ENCODE peak calls at places on chromosomes 3 and 15, in six cellular contexts. One of them, this sample, is unnamed. For H3K4me1, the result is how much of the 10 kb centered on the place peaks cover.

GRCh38 chr15:47332481-47332880 is 384.8 kb upstream of the SEMA6D start:
- DNase-seq in heart right ventricle: no peak
- DNase-seq in esophagus muscularis mucosa: no peak
- DNase-seq in GM23248: no peak
- DNase-seq in fibroblast of lung: peak
- DNase-seq in mammary epithelial cell: no peak
- DNase-seq in this sample: no peak

GRCh38 chr3:158103131-158103955 is 2.9 kb downstream of the SHOX2 start:
- DNase-seq in esophagus muscularis mucosa: no peak
- DNase-seq in GM23248: peak
- DNase-seq in heart right ventricle: peak
- DNase-seq in mammary epithelial cell: no peak
- DNase-seq in fibroblast of lung: no peak
- DNase-seq in this sample: no peak

GRCh38 chr15:99425666-99426301 is 140.0 kb upstream of the MEF2A start:
- DNase-seq in heart right ventricle: peak
- DNase-seq in mammary epithelial cell: peak
- DNase-seq in fibroblast of lung: no peak
- DNase-seq in esophagus muscularis mucosa: no peak
- DNase-seq in GM23248: no peak
- DNase-seq in this sample: peak

GRCh38 chr3:99012051-99012450 is 110.6 kb upstream of the DCBLD2 start:
- DNase-seq in mammary epithelial cell: no peak
- DNase-seq in GM23248: peak
- DNase-seq in heart right ventricle: no peak
- DNase-seq in esophagus muscularis mucosa: no peak
- DNase-seq in fibroblast of lung: peak
- DNase-seq in this sample: no peak

GRCh38 chr3:85571835-85572234 is 613.0 kb downstream of the CADM2 start:
- DNase-seq in esophagus muscularis mucosa: no peak
- DNase-seq in heart right ventricle: no peak
- DNase-seq in fibroblast of lung: peak
- DNase-seq in mammary epithelial cell: peak
- DNase-seq in GM23248: peak
- DNase-seq in this sample: no peak

GRCh38 chr15:52255008-52255407 is 40.6 kb downstream of the MYO5C start:
- DNase-seq in heart right ventricle: no peak
- DNase-seq in mammary epithelial cell: peak
- DNase-seq in fibroblast of lung: peak
- DNase-seq in esophagus muscularis mucosa: no peak
- DNase-seq in GM23248: peak
- DNase-seq in this sample: no peak

GRCh38 chr3:133460809-133461208 is 61.0 kb downstream of the BFSP2 start:
- DNase-seq in fibroblast of lung: no peak
- DNase-seq in heart right ventricle: no peak
- DNase-seq in GM23248: no peak
- DNase-seq in esophagus muscularis mucosa: no peak
- DNase-seq in mammary epithelial cell: peak
- DNase-seq in this sample: no peak

GRCh38 chr15:78280289-78281072 is 16.1 kb downstream of the DNAJA4 start:
- DNase-seq in esophagus muscularis mucosa: no peak
- DNase-seq in GM23248: no peak
- DNase-seq in mammary epithelial cell: no peak
- DNase-seq in fibroblast of lung: peak
- DNase-seq in heart right ventricle: no peak
- DNase-seq in this sample: no peak

GRCh38 chr15:29103825-29104565 is 165.6 kb downstream of the NSMCE3 start:
- DNase-seq in fibroblast of lung: peak
- DNase-seq in mammary epithelial cell: peak
- DNase-seq in GM23248: peak
- DNase-seq in esophagus muscularis mucosa: no peak
- DNase-seq in heart right ventricle: peak
- DNase-seq in this sample: peak

GRCh38 chr3:113261996-113262665 is 50.8 kb downstream of the BOC start:
- DNase-seq in heart right ventricle: no peak
- DNase-seq in GM23248: peak
- DNase-seq in mammary epithelial cell: peak
- DNase-seq in esophagus muscularis mucosa: no peak
- DNase-seq in fibroblast of lung: peak
- DNase-seq in this sample: no peak

GRCh38 chr3:88059380-88060160 is 515 bp downstream of the ZNF654 start:
- DNase-seq in GM23248: peak
- DNase-seq in esophagus muscularis mucosa: peak
- DNase-seq in heart right ventricle: no peak
- DNase-seq in fibroblast of lung: peak
- DNase-seq in mammary epithelial cell: no peak
- DNase-seq in this sample: no peak

GRCh38 chr3:110384601-110385000 is 687.0 kb upstream of the NECTIN3 start:
- DNase-seq in heart right ventricle: no peak
- DNase-seq in GM23248: peak
- DNase-seq in esophagus muscularis mucosa: no peak
- DNase-seq in mammary epithelial cell: no peak
- DNase-seq in fibroblast of lung: peak
- DNase-seq in this sample: no peak

GRCh38 chr15:63858881-63859280 is 25.1 kb upstream of the HERC1 start:
- DNase-seq in fibroblast of lung: peak
- DNase-seq in esophagus muscularis mucosa: no peak
- DNase-seq in GM23248: peak
- DNase-seq in mammary epithelial cell: no peak
- DNase-seq in heart right ventricle: no peak
- DNase-seq in this sample: no peak

GRCh38 chr3:110846971-110847370 is 224.6 kb upstream of the NECTIN3 start:
- DNase-seq in heart right ventricle: no peak
- DNase-seq in GM23248: no peak
- DNase-seq in mammary epithelial cell: no peak
- DNase-seq in fibroblast of lung: no peak
- DNase-seq in esophagus muscularis mucosa: no peak
- DNase-seq in this sample: no peak

GRCh38 chr15:63019539-63020109 is 22.9 kb upstream of the TPM1 start:
- DNase-seq in fibroblast of lung: peak
- DNase-seq in heart right ventricle: no peak
- DNase-seq in mammary epithelial cell: peak
- DNase-seq in esophagus muscularis mucosa: no peak
- DNase-seq in GM23248: peak
- DNase-seq in this sample: no peak

GRCh38 chr15:57533062-57533735 is 58.5 kb upstream of the MYZAP start:
- DNase-seq in GM23248: no peak
- DNase-seq in mammary epithelial cell: no peak
- DNase-seq in fibroblast of lung: no peak
- DNase-seq in heart right ventricle: no peak
- DNase-seq in esophagus muscularis mucosa: no peak
- DNase-seq in this sample: no peak

GRCh38 chr15:51240066-51240465 is 98.3 kb downstream of the CYP19A1 start:
- DNase-seq in fibroblast of lung: no peak
- DNase-seq in mammary epithelial cell: no peak
- DNase-seq in heart right ventricle: no peak
- DNase-seq in esophagus muscularis mucosa: no peak
- DNase-seq in GM23248: no peak
- DNase-seq in this sample: no peak

GRCh38 chr3:186953011-186953487 is 22.7 kb downstream of the ST6GAL1 start:
- DNase-seq in esophagus muscularis mucosa: no peak
- DNase-seq in heart right ventricle: no peak
- DNase-seq in mammary epithelial cell: peak
- DNase-seq in fibroblast of lung: peak
- DNase-seq in GM23248: peak
- DNase-seq in this sample: no peak

DNA sequence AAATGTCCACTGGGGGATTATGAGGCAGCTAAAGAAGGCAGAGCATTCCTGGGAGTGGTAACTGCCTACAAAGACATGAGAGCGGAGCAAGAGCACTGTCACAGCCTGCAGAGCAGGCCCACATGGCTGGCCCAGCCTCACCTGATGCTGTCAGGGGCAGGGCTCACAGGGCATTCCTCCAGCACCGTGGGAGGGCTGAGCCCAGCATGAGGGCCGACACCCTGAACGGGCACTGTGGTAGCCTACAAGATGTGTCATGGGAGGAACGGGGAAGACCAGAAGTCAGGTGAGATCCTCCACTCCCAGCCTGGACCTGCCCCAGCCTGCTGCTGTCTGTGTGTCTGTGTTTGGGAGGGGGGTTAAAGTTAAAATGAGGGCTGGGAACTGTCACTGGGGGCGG is 30.1 kb downstream of the CCDC12 start:
- DNase-seq in esophagus muscularis mucosa: no peak
- DNase-seq in mammary epithelial cell: peak
- DNase-seq in heart right ventricle: no peak
- DNase-seq in GM23248: no peak
- DNase-seq in fibroblast of lung: no peak
- DNase-seq in this sample: no peak
- H3K4me1 ChIP-seq in esophagus muscularis mucosa: half or more
- H3K4me1 ChIP-seq in mammary epithelial cell: half or more
- H3K4me1 ChIP-seq in heart right ventricle: under half
- H3K4me1 ChIP-seq in GM23248: under half
- H3K4me1 ChIP-seq in fibroblast of lung: under half
- H3K4me1 ChIP-seq in this sample: half or more

GRCh38 chr3:49406571-49407565 is 4.9 kb downstream of the RHOA start:
- DNase-seq in GM23248: no peak
- DNase-seq in esophagus muscularis mucosa: no peak
- DNase-seq in mammary epithelial cell: no peak
- DNase-seq in heart right ventricle: no peak
- DNase-seq in fibroblast of lung: no peak
- DNase-seq in this sample: no peak
- H3K27ac ChIP-seq in GM23248: peak
- H3K27ac ChIP-seq in esophagus muscularis mucosa: peak
- H3K27ac ChIP-seq in mammary epithelial cell: no peak
- H3K27ac ChIP-seq in heart right ventricle: peak
- H3K27ac ChIP-seq in fibroblast of lung: no peak
- H3K27ac ChIP-seq in this sample: peak

GRCh38 chr3:149592758-149593240 is 65.0 kb downstream of the WWTR1 start:
- DNase-seq in mammary epithelial cell: peak
- DNase-seq in esophagus muscularis mucosa: no peak
- DNase-seq in GM23248: no peak
- DNase-seq in fibroblast of lung: peak
- DNase-seq in heart right ventricle: no peak
- DNase-seq in this sample: peak
- H3K4me1 ChIP-seq in mammary epithelial cell: under half
- H3K4me1 ChIP-seq in esophagus muscularis mucosa: half or more
- H3K4me1 ChIP-seq in GM23248: under half
- H3K4me1 ChIP-seq in fibroblast of lung: under half
- H3K4me1 ChIP-seq in heart right ventricle: under half
- H3K4me1 ChIP-seq in this sample: half or more

GRCh38 chr3:142595951-142596725 is at the start of gene PLS1:
- DNase-seq in mammary epithelial cell: peak
- DNase-seq in esophagus muscularis mucosa: peak
- DNase-seq in heart right ventricle: peak
- DNase-seq in fibroblast of lung: peak
- DNase-seq in GM23248: peak
- DNase-seq in this sample: peak
- H3K27ac ChIP-seq in mammary epithelial cell: peak
- H3K27ac ChIP-seq in esophagus muscularis mucosa: peak
- H3K27ac ChIP-seq in heart right ventricle: peak
- H3K27ac ChIP-seq in fibroblast of lung: peak
- H3K27ac ChIP-seq in GM23248: no peak
- H3K27ac ChIP-seq in this sample: peak

This sample was measured in left ventricle myocardium inferior.